ENCODE peak calls at places on chromosomes 5 and 9, in ten cellular contexts. R, U, X, M, N, V, F, Q, J and O are unnamed samples. For H3K4me1 and H3K36me3, the result is how much of the 10 kb centered on the place peaks cover.

GRCh38 chr5:101440173-101440572 is 537.1 kb upstream of the ST8SIA4 start:
- DNase-seq in N (no peak), M (no peak), X (no peak), R (no peak), J (no peak), V (no peak), Q (no peak), F (no peak), U (no peak), O (no peak)

GRCh38 chr5:10288600-10289213 is 19.0 kb downstream of the CMBL start:
- DNase-seq in J (no peak), R (no peak), F (peak), Q (no peak), M (peak), U (peak), X (peak), N (peak), V (peak), O (peak)

GRCh38 chr9:119003218-119003617 is 366.0 kb downstream of the BRINP1 start:
- DNase-seq in J (no peak), M (no peak), V (no peak), N (no peak), F (no peak), U (no peak), X (no peak), Q (no peak), R (no peak), O (no peak)

GRCh38 chr5:174736351-174736721 is 12.0 kb downstream of the MSX2 start:
- DNase-seq in R (no peak), U (no peak), F (no peak), X (no peak), J (no peak), N (no peak), V (no peak), M (no peak), Q (no peak), O (no peak)

GRCh38 chr5:40071870-40072269 is 607.8 kb upstream of the PTGER4 start:
- DNase-seq in Q (no peak), F (no peak), U (no peak), R (no peak), J (peak), N (no peak), X (no peak), M (no peak), V (no peak), O (no peak)

GRCh38 chr9:87751423-87751822 is 25.5 kb downstream of the CTSL start:
- DNase-seq in V (peak), R (no peak), N (no peak), Q (no peak), M (no peak), F (no peak), X (no peak), J (no peak), U (no peak), O (no peak)

GRCh38 chr5:173778784-173779304 is 109.3 kb upstream of the CPEB4 start:
- DNase-seq in X (no peak), F (no peak), N (peak), U (peak), M (no peak), V (no peak), R (no peak), Q (no peak), J (peak), O (no peak)

GRCh38 chr9:893115-893514 is 51.6 kb downstream of the DMRT1 start:
- DNase-seq in F (no peak), M (no peak), V (no peak), J (no peak), Q (no peak), U (no peak), N (no peak), X (no peak), R (no peak), O (no peak)

GRCh38 chr9:124658165-124659017 is 112.7 kb downstream of the NR6A1 start:
- DNase-seq in R (peak), U (peak), V (peak), F (peak), J (peak), X (peak), N (peak), M (peak), Q (peak), O (peak)

GRCh38 chr5:16888694-16889124 is 47.4 kb downstream of the MYO10 start:
- DNase-seq in J (peak), R (no peak), F (no peak), Q (no peak), N (no peak), X (no peak), M (no peak), U (peak), V (no peak), O (no peak)

GRCh38 chr5:63959177-63959982 is 2.9 kb downstream of the HTR1A start:
- DNase-seq in U (no peak), R (no peak), J (no peak), V (peak), N (no peak), F (no peak), X (no peak), M (no peak), Q (no peak), O (peak)

GRCh38 chr9:92726971-92727715 is 37.5 kb downstream of the BICD2 start:
- DNase-seq in N (no peak), F (no peak), X (peak), U (peak), V (no peak), R (no peak), M (no peak), J (peak), Q (no peak), O (no peak)

GRCh38 chr5:80156156-80156555 is 99.7 kb downstream of the SERINC5 start:
- DNase-seq in R (no peak), M (no peak), J (no peak), N (no peak), X (peak), Q (no peak), U (no peak), F (no peak), V (no peak), O (no peak)

GRCh38 chr9:78539904-78540303 is 243.0 kb downstream of the PSAT1 start:
- DNase-seq in N (no peak), F (peak), M (no peak), Q (no peak), V (peak), X (no peak), J (no peak), U (no peak), R (no peak), O (no peak)

GRCh38 chr9:121900163-121900562 is 192.9 kb downstream of the TTLL11 start:
- DNase-seq in R (no peak), J (no peak), Q (no peak), U (no peak), N (no peak), V (no peak), M (no peak), F (no peak), X (no peak), O (no peak)

GRCh38 chr5:135246605-135246922 is 152.5 kb downstream of the MACROH2A1 start:
- DNase-seq in N (no peak), Q (peak), X (no peak), R (no peak), J (no peak), M (no peak), F (no peak), V (no peak), U (no peak), O (no peak)

GRCh38 chr9:94859891-94860290 is 133.4 kb downstream of the AOPEP start:
- DNase-seq in R (no peak), X (no peak), V (no peak), F (no peak), U (no peak), M (no peak), N (no peak), J (no peak), Q (no peak), O (no peak)

GRCh38 chr5:151082274-151082902 is 1.6 kb upstream of the TNIP1 start:
- DNase-seq in X (no peak), M (no peak), R (no peak), F (no peak), J (no peak), V (no peak), Q (no peak), U (no peak), N (no peak), O (no peak)

GRCh38 chr5:131644822-131645221 is 9.8 kb upstream of the RAPGEF6 start:
- DNase-seq in U (no peak), M (no peak), V (no peak), Q (no peak), R (no peak), J (no peak), F (no peak), X (no peak), N (no peak), O (no peak)

GRCh38 chr5:32428426-32428825 is 16.1 kb downstream of the ZFR start:
- DNase-seq in U (no peak), Q (no peak), N (no peak), R (no peak), F (no peak), J (no peak), X (no peak), M (no peak), V (no peak), O (no peak)

GRCh38 chr5:39224196-39224754 is 4.9 kb upstream of the FYB1 start:
- DNase-seq in R (no peak), N (peak), M (no peak), V (no peak), F (peak), J (no peak), Q (peak), U (peak), X (no peak), O (no peak)

GRCh38 chr5:142481410-142481809 is 156.6 kb upstream of the SPRY4 start:
- DNase-seq in F (no peak), N (no peak), M (no peak), X (no peak), U (no peak), V (no peak), R (no peak), Q (no peak), J (no peak), O (no peak)

GRCh38 chr5:133735346-133735745 is 123.0 kb upstream of the FSTL4 start:
- DNase-seq in V (no peak), F (no peak), M (no peak), N (no peak), R (no peak), J (peak), X (peak), U (no peak), Q (no peak), O (no peak)

GRCh38 chr9:71762900-71763653 is 5.2 kb downstream of the CEMIP2 start:
- DNase-seq in Q (no peak), X (no peak), F (no peak), N (no peak), J (peak), V (no peak), U (no peak), M (no peak), R (no peak), O (no peak)

GRCh38 chr5:32474201-32474854 is 29.8 kb upstream of the ZFR start:
- DNase-seq in N (no peak), X (no peak), R (no peak), U (no peak), F (no peak), Q (no peak), M (no peak), V (no peak), J (no peak), O (no peak)

GRCh38 chr5:39422886-39423285 is 1.9 kb downstream of the DAB2 start:
- DNase-seq in U (no peak), R (no peak), Q (no peak), X (no peak), J (peak), V (no peak), M (no peak), F (no peak), N (no peak), O (no peak)

GRCh38 chr5:12865529-12865928 is 961.3 kb upstream of the CTNND2 start:
- DNase-seq in Q (no peak), V (no peak), R (no peak), U (no peak), X (no peak), F (no peak), M (no peak), J (no peak), N (no peak), O (no peak)

GRCh38 chr5:179495906-179496455 is 54.4 kb upstream of the RUFY1 start:
- DNase-seq in J (no peak), X (no peak), N (no peak), F (no peak), M (no peak), R (no peak), Q (no peak), V (no peak), U (no peak), O (no peak)

GRCh38 chr5:102875672-102876071 is 120.6 kb downstream of the PAM start:
- DNase-seq in J (peak), X (no peak), U (no peak), R (no peak), F (no peak), M (no peak), V (no peak), N (no peak), Q (no peak), O (no peak)

GRCh38 chr9:78437721-78438610 is 141.0 kb downstream of the PSAT1 start:
- DNase-seq in M (no peak), U (no peak), V (no peak), X (no peak), Q (no peak), R (no peak), J (no peak), N (no peak), F (no peak), O (no peak)

GRCh38 chr5:107330903-107331302 is 339.8 kb downstream of the EFNA5 start:
- DNase-seq in X (no peak), F (no peak), M (no peak), N (no peak), R (no peak), J (no peak), U (no peak), V (no peak), Q (no peak), O (no peak)

GRCh38 chr5:5969942-5970483 is 408.3 kb downstream of the MED10 start:
- DNase-seq in R (no peak), N (no peak), X (no peak), F (no peak), J (no peak), U (no peak), M (no peak), Q (no peak), V (no peak), O (no peak)

GRCh38 chr9:123339666-123340414 is 16.2 kb upstream of the CRB2 start:
- DNase-seq in U (peak), F (no peak), V (no peak), R (no peak), Q (no peak), X (no peak), N (no peak), M (no peak), J (no peak), O (no peak)

GRCh38 chr9:113649054-113649453 is 185.5 kb downstream of the RGS3 start:
- DNase-seq in N (no peak), F (no peak), X (peak), M (no peak), U (peak), J (peak), Q (peak), R (no peak), V (no peak), O (peak)

GRCh38 chr9:87793292-87793691 is 67.4 kb downstream of the CTSL start:
- DNase-seq in U (peak), M (peak), X (peak), F (no peak), V (peak), Q (no peak), R (no peak), J (no peak), N (no peak), O (peak)

GRCh38 chr9:36443581-36443980 is 43.5 kb upstream of the RNF38 start:
- DNase-seq in R (no peak), F (no peak), Q (no peak), V (no peak), U (no peak), N (no peak), X (no peak), M (no peak), J (no peak), O (no peak)

GRCh38 chr5:171092194-171092593 is 216.9 kb upstream of the TLX3 start:
- DNase-seq in R (no peak), U (no peak), M (no peak), F (no peak), J (peak), Q (no peak), X (no peak), N (no peak), V (no peak), O (no peak)

GRCh38 chr9:98698856-98699255 is 9.9 kb downstream of the GABBR2 start:
- DNase-seq in Q (no peak), F (no peak), N (no peak), U (no peak), X (no peak), V (no peak), M (no peak), J (no peak), R (no peak), O (no peak)

DNA sequence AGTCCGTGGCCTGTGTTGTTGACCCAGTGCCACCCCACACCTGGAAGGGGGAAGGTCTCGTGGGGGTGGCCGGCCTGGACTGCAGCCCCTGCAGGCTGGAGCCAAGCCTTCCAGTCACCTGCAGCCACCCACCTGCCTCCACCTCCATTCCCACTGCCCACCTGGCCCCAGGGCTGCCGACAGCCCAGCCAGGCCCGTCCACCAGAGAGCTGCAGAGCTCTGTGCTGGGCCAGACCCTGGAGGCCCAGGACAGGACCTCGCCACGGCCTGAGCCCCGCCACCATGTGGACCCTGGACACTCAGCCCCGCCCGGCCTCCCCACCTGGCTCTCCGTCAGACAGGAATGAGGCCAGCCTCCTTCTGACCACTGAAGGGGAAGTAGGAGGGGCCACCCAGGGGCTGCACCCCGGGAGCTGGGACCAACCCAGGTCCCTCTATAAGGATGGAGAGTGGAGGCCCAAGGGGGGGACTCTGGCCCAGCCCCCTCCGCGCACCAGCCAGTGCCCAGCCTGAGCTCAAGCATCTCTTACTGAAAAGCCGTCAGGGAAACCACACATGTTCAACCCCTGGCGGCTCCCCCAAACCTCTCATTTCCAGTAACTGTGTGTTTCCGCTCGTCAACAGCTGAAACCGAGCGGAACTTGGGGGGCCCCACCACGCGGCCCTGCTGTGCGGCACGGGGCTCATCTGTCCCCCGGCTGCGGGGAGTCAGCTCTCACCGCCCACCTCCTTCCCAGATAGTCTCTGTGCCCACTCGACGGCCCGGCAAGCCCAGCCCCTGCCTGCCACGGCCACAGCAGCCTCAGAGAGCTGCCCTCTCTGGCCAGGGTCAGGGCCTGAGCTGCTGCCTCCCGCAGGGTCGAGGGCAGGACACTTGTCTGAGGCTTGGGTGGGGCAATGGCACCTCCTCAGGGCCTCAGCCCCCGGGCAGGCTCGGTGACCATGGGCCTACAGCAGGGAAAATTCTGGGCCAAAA is 12.8 kb downstream of the NOTCH1 start:
- DNase-seq in F (no peak), V (no peak), M (no peak), Q (no peak), N (no peak), J (no peak), X (no peak), U (no peak), R (no peak), O (no peak)
- H3K4me1 ChIP-seq in F (under half), V (under half), M (half or more), Q (half or more), N (half or more), J (half or more), X (under half), U (half or more), R (under half), O (half or more)

GRCh38 chr5:147458581-147458980 is 51.3 kb downstream of the DPYSL3 start:
- DNase-seq in J (no peak), U (no peak), X (no peak), Q (no peak), R (no peak), M (no peak), V (no peak), F (no peak), N (no peak), O (no peak)

GRCh38 chr5:147466581-147466980 is 43.3 kb downstream of the DPYSL3 start:
- DNase-seq in V (no peak), J (peak), M (no peak), N (no peak), X (no peak), R (peak), U (no peak), Q (no peak), F (no peak), O (no peak)

GRCh38 chr5:147460380-147460779 is 49.5 kb downstream of the DPYSL3 start:
- DNase-seq in N (no peak), U (no peak), M (no peak), X (no peak), J (no peak), Q (no peak), F (no peak), R (no peak), V (no peak), O (no peak)

GRCh38 chr5:147464211-147464610 is 45.7 kb downstream of the DPYSL3 start:
- DNase-seq in U (no peak), R (no peak), N (no peak), M (peak), F (no peak), Q (no peak), V (no peak), X (peak), J (peak), O (peak)

GRCh38 chr5:147461915-147462314 is 48.0 kb downstream of the DPYSL3 start:
- DNase-seq in F (no peak), M (no peak), U (no peak), J (no peak), N (no peak), V (no peak), R (no peak), X (no peak), Q (no peak), O (no peak)
- H3K36me3 ChIP-seq in F (under half), M (under half), U (under half), J (under half), N (under half), V (under half), R (under half), X (under half), Q (under half), O (under half)

DNA sequence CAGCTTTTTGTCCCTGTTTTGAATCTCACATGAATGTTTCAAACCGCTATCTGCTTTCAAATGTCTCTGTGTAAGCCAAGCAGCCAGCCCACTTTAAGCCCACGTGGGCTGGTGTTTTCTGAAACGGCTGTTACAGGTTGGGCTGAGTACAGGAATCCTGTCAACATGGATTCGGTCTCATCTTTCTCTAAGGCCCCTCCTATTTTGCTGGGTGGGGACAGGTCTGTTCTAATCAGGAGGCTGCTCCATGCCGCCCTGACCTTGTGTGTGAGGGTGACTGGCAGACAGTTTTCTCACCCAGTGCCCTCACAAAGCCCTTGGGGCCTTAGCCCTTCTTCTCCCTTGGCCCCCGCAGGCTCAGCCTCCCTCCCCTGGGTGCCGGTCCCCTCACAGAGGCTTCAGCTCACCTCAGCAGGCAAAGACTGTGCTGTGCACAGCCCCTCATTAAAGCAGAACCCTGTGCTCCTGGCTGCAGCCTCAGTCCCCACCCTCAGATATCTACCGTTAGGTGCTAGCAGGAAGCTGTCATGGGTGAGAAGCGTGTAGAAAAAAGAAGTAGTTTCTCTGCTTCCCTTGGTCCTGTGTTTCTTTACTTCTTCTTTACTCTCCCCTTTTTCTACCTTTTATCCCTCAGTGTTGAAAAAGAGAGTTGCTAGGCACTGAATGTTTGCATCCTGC is 205.8 kb downstream of the ADAMTS12 start:
- DNase-seq in M (no peak), Q (no peak), U (no peak), J (no peak), V (no peak), N (no peak), F (no peak), X (no peak), R (no peak), O (no peak)
- TF ChIP-seq POLR2A in M (no peak), Q (no peak), U (no peak), J (no peak), V (no peak), N (no peak), F (no peak), X (no peak), R (no peak), O (no peak)

DNA sequence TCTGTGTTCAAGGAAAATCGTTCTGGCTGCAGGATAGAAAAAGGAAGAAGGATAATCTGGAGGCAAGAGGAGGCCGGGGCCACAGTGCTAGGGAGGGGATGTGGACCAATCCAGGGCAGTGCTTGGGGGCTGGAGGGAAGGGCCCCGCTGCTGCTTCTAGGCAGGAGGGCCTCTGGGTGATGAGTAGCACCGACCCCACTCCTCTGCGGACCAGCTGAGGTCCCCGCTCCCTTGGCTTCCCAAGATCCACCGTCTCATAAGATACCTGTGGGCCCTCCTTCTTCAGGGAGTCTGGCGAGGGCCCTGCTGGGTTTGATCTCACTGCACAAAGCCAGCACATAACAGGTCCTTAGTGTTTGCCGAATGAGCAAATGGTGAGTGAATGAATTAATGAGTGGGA is 93.5 kb upstream of the MVB12B start:
- DNase-seq in N (no peak), Q (no peak), X (no peak), M (no peak), V (no peak), R (no peak), J (no peak), U (no peak), F (no peak), O (no peak)
- H3K4me1 ChIP-seq in N (under half), Q (under half), X (under half), M (under half), V (under half), R (under half), J (under half), U (under half), F (under half), O (under half)